ENCODE peak calls at places on chromosome 4, in nine cellular contexts. Y, Q, R, G, W, C, U, L and O are unnamed samples.

GRCh38 chr4:1312821-1313640 is 23.3 kb downstream of the MAEA start:
- DNase-seq in G (no peak), C (no peak), Y (no peak), W (no peak), L (no peak), R (no peak), Q (no peak), U (no peak), O (no peak)

GRCh38 chr4:72564184-72564583 is 4.8 kb downstream of the ADAMTS3 start:
- DNase-seq in G (no peak), Y (no peak), R (no peak), W (no peak), U (no peak), C (no peak), Q (no peak), L (no peak), O (no peak)

GRCh38 chr4:86653237-86653865 is 59.2 kb downstream of the PTPN13 start:
- DNase-seq in U (no peak), Q (no peak), C (no peak), Y (no peak), L (peak; percentile 6), R (peak; percentile 9), G (no peak), W (peak; percentile 73), O (no peak)

GRCh38 chr4:87069037-87069742 is 134.4 kb downstream of the AFF1 start:
- DNase-seq in W (no peak), U (no peak), G (no peak), L (no peak), C (no peak), R (no peak), Y (no peak), Q (no peak), O (no peak)

GRCh38 chr4:185638548-185639301 is 103.4 kb upstream of the PDLIM3 start:
- DNase-seq in C (no peak), G (peak; percentile 58), L (no peak), U (no peak), W (peak; percentile 58), Y (no peak), Q (no peak), R (no peak), O (no peak)

GRCh38 chr4:48044298-48044697 is 27.7 kb downstream of the NIPAL1 start:
- DNase-seq in U (no peak), W (no peak), Y (no peak), G (no peak), Q (no peak), C (no peak), R (no peak), L (no peak), O (no peak)

GRCh38 chr4:81666491-81666890 is 194.8 kb upstream of the RASGEF1B start:
- DNase-seq in C (no peak), L (no peak), G (no peak), R (no peak), U (no peak), Q (no peak), Y (no peak), W (no peak), O (no peak)

GRCh38 chr4:152458801-152459302 is 77.0 kb downstream of the FBXW7 start:
- DNase-seq in C (no peak), W (no peak), Q (no peak), G (no peak), L (no peak), R (no peak), U (no peak), Y (no peak), O (no peak)

GRCh38 chr4:21413807-21414370 is 534.7 kb downstream of the KCNIP4 start:
- DNase-seq in W (no peak), L (no peak), R (no peak), G (no peak), Y (no peak), U (no peak), Q (no peak), C (no peak), O (no peak)

GRCh38 chr4:22465349-22465748 is 50.5 kb downstream of the ADGRA3 start:
- DNase-seq in Y (no peak), C (no peak), G (no peak), R (no peak), Q (no peak), W (no peak), U (no peak), L (no peak), O (no peak)

DNA sequence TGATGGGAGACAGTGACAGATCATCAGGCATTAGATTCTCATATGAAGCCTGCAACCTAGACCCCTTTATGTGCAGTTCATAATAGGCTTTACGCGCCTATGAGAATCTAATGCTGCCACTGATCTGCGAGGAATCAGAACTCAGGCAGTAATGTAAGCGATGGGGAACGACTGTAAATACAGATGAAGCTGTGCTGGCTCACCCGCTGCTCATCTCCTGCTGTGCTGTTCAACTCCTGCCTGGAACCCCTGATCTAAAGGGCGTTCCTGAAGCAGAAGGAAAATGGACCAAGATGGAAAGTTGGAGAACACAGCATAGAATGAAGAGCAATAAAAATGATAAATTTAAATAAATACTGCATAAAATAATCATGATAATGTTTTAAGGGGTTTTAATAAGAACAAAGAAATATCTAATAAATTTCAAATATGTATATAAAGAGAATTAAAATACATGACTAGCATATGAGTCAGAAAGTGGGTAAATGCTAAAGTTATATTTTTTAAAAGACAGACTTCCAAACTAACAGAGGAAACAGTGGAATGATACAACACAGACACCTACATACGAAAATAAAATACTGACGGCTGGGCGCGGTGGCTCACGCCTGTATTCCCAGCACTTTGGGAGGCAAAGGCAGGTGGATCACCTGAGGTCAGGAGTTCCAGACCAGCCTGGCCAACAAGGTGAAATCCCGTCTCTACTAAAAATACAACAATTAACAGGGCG is 59.2 kb downstream of the RBM47 start:
- DNase-seq in Q (no peak), U (no peak), G (no peak), Y (no peak), R (no peak), C (no peak), L (no peak), W (no peak), O (no peak)
- H3K27ac ChIP-seq in Q (no peak overlapping the region), U (no peak overlapping the region), G (no peak overlapping the region), Y (no peak overlapping the region), R (no peak overlapping the region), C (no peak overlapping the region), L (no peak overlapping the region), W (no peak overlapping the region), O (no peak overlapping the region)

GRCh38 chr4:92421920-92422319 is 118.2 kb downstream of the GRID2 start:
- DNase-seq in Y (no peak), Q (no peak), L (no peak), G (no peak), R (no peak), U (no peak), C (no peak), W (no peak), O (no peak)
- H3K4me3 ChIP-seq in Y (no peak overlapping the region), Q (no peak overlapping the region), L (no peak overlapping the region), G (no peak overlapping the region), R (no peak overlapping the region), U (no peak overlapping the region), C (no peak overlapping the region), W (no peak overlapping the region), O (no peak overlapping the region)

DNA sequence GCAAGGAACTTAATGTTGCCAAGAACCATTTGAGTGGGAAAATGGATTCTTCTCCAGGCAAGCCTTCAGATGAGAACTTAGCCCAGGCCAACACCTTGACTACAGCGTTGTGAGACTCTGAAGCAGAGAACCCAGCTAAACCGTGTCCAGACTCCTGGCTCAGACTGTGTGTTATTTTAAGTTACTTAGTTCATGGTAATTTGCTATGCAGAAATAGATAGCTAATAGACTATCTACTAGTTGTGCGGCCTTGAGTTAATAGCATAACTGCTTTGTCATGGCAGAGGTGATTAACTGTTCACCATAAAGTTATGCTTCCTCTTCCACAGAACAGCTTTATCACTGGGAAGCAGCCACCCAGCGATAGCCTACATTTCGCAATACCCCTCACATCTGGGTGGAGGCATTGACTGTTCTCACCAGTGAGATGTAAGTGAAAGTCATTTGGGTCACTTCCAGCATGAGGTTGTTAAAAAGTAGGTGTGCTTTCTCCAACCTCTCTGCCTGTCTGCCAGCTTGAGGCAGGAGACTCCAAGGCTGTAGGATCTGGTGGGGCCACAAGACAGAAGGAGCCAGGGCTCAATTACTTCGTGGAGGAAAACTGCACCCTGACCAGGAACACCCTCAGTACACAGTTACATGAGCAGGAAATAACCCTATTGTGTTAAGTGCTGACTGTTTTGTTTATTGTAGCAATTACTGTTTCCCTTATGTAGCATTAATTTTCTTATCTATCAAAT is 94.2 kb downstream of the GPAT3 start:
- DNase-seq in L (no peak), R (peak; percentile 5), Q (no peak), C (no peak), U (no peak), W (no peak), G (no peak), Y (peak; percentile 47), O (no peak)
- H3K27ac ChIP-seq in L (no peak overlapping the region), R (no peak overlapping the region), Q (no peak overlapping the region), C (no peak overlapping the region), U (no peak overlapping the region), W (no peak overlapping the region), G (no peak overlapping the region), Y (peak overlapping the region; percentile 69), O (no peak overlapping the region)

GRCh38 chr4:177951026-177951425 is 508.8 kb upstream of the AGA start:
- DNase-seq in L (no peak), Q (no peak), W (no peak), G (no peak), C (no peak), U (no peak), Y (no peak), R (no peak), O (no peak)

GRCh38 chr4:177945235-177945634 is 503.0 kb upstream of the AGA start:
- DNase-seq in L (no peak), C (no peak), U (no peak), R (no peak), Q (no peak), W (no peak), G (no peak), Y (no peak), O (no peak)

GRCh38 chr4:177952723-177953122 is 510.5 kb upstream of the AGA start:
- DNase-seq in C (no peak), L (no peak), Y (no peak), G (no peak), U (no peak), W (no peak), R (no peak), Q (no peak), O (no peak)

DNA sequence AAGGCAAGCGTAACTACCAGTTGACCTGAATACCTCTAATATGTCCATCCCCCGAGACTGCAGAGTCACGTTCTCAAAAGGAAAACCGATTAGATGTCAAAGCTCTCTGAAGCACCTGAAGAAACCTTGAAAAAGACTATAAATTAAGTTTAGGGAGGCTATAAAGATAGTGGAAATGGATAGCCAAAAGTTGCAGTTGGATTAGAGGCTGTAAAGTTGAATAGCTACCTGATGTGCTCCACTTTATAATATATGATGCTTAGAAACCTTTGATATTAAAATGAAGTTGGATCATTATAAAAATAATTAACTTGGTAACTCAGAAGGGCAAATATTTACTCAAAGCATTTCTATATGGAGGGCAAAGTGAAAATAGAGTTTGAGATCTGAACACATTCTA is 506.6 kb upstream of the AGA start:
- DNase-seq in C (no peak), Q (no peak), G (no peak), R (no peak), Y (no peak), U (no peak), L (no peak), W (no peak), O (no peak)
- H3K4me3 ChIP-seq in C (no peak overlapping the region), Q (no peak overlapping the region), G (no peak overlapping the region), R (no peak overlapping the region), Y (no peak overlapping the region), U (no peak overlapping the region), L (no peak overlapping the region), W (no peak overlapping the region), O (no peak overlapping the region)